ENCODE peak calls at places on chromosomes 2 and 18, in six cellular contexts. L is fibroblast of the aortic adventitia, J is NCI-H2081 treated with DMSO at 0.1 percent for 48 hours, W is HT-29, M is frontal cortex, B is tibial artery. G is an unnamed sample.

GRCh38 chr2:158841839-158842238 is 46.7 kb downstream of the DAPL1 start:
- DNase-seq in B (no peak), J (no peak), W (no peak), M (no peak), L (peak), G (peak)

GRCh38 chr18:78767648-78768071 is 212.0 kb upstream of the SALL3 start:
- DNase-seq in L (no peak), J (no peak), B (no peak), M (no peak), W (no peak), G (no peak)

GRCh38 chr2:1701020-1701419 is 43.3 kb downstream of the PXDN start:
- DNase-seq in W (no peak), L (no peak), B (no peak), J (no peak), M (no peak), G (no peak)

GRCh38 chr2:240374085-240374907 is 61.2 kb upstream of the GPC1 start:
- DNase-seq in M (no peak), W (no peak), B (peak), L (peak), J (no peak), G (peak)

GRCh38 chr2:12613137-12613912 is 103.4 kb upstream of the TRIB2 start:
- DNase-seq in M (no peak), W (no peak), B (no peak), L (no peak), J (no peak), G (no peak)

GRCh38 chr18:42882146-42882545 is 233.3 kb downstream of the RIT2 start:
- DNase-seq in M (no peak), L (no peak), B (no peak), J (no peak), W (no peak), G (no peak)

GRCh38 chr18:78979682-78980278 is at the start of gene SALL3:
- DNase-seq in J (no peak), L (no peak), B (no peak), M (peak), W (no peak), G (no peak)

GRCh38 chr2:152134488-152135280 is 35.8 kb upstream of the CACNB4 start:
- DNase-seq in J (no peak), L (peak), B (no peak), M (no peak), W (no peak), G (peak)

G was measured in amniotic epithelial cell.